ENCODE peak calls at places on chromosomes 1 and 21, in nine cellular contexts. M, P, X, R, G, Q, Y, A and B are unnamed samples.

GRCh38 chr1:30196872-30197615 is 526.3 kb downstream of the MATN1 start:
- DNase-seq in M (no peak), P (no peak), X (no peak), R (no peak), G (no peak), Q (no peak), Y (no peak), A (no peak), B (no peak)

GRCh38 chr1:21966247-21967000 is 10.4 kb upstream of the CELA3B start:
- DNase-seq in M (no peak), P (no peak), X (peak), R (no peak), G (no peak), Q (no peak), Y (no peak), A (no peak), B (peak)

GRCh38 chr1:188904201-188904600 is 1573.5 kb downstream of the BRINP3 start:
- DNase-seq in M (no peak), P (no peak), X (no peak), R (no peak), G (no peak), Q (no peak), Y (no peak), A (no peak), B (peak)

GRCh38 chr1:40258445-40258769 is 371 bp downstream of the ZMPSTE24 start:
- DNase-seq in M (no peak), P (no peak), X (no peak), R (no peak), G (no peak), Q (no peak), Y (no peak), A (no peak), B (no peak)

GRCh38 chr21:34844033-34844923 is 175.5 kb downstream of the CLIC6 start:
- DNase-seq in M (peak), P (no peak), X (no peak), R (peak), G (peak), Q (no peak), Y (peak), A (no peak), B (peak)

GRCh38 chr1:244171241-244171985 is 120.3 kb downstream of the ZBTB18 start:
- DNase-seq in M (peak), P (no peak), X (no peak), R (no peak), G (peak), Q (peak), Y (no peak), A (no peak), B (no peak)

GRCh38 chr1:3175486-3175885 is 106.5 kb downstream of the PRDM16 start:
- DNase-seq in M (no peak), P (no peak), X (no peak), R (no peak), G (no peak), Q (no peak), Y (no peak), A (no peak), B (no peak)

GRCh38 chr1:161242313-161242712 is 4.3 kb upstream of the NR1I3 start:
- DNase-seq in M (no peak), P (no peak), X (no peak), R (no peak), G (no peak), Q (no peak), Y (no peak), A (no peak), B (peak)

GRCh38 chr21:45509566-45510465 is 32.4 kb downstream of the SLC19A1 start:
- DNase-seq in M (no peak), P (no peak), X (no peak), R (peak), G (no peak), Q (no peak), Y (peak), A (no peak), B (no peak)

GRCh38 chr1:211472724-211473123 is 19.2 kb downstream of the RD3 start:
- DNase-seq in M (no peak), P (no peak), X (no peak), R (no peak), G (no peak), Q (no peak), Y (no peak), A (no peak), B (no peak)

GRCh38 chr1:182595641-182596240 is 6.7 kb upstream of the RNASEL start:
- DNase-seq in M (peak), P (peak), X (peak), R (peak), G (peak), Q (peak), Y (peak), A (peak), B (peak)

GRCh38 chr1:84920159-84920558 is 27.2 kb upstream of the LPAR3 start:
- DNase-seq in M (no peak), P (no peak), X (no peak), R (no peak), G (no peak), Q (no peak), Y (no peak), A (no peak), B (no peak)

GRCh38 chr1:48035371-48036141 is 38.4 kb upstream of the TRABD2B start:
- DNase-seq in M (no peak), P (no peak), X (no peak), R (peak), G (no peak), Q (peak), Y (no peak), A (no peak), B (no peak)

GRCh38 chr1:202187697-202188407 is 5.7 kb upstream of the LGR6 start:
- DNase-seq in M (no peak), P (no peak), X (no peak), R (no peak), G (no peak), Q (no peak), Y (no peak), A (no peak), B (no peak)